ENCODE peak calls at places on chromosomes 7 and 10, in four cellular contexts. One of them, this sample, is unnamed.

GRCh38 chr10:112588225-112588990 is 141.4 kb downstream of the VTI1A start:
- DNase-seq in Peyer's patch: no peak
- DNase-seq in IMR-90: peak
- DNase-seq in thoracic aorta: no peak
- DNase-seq in this sample: no peak

GRCh38 chr7:158052381-158053095 is 535.1 kb downstream of the PTPRN2 start:
- DNase-seq in thoracic aorta: no peak
- DNase-seq in Peyer's patch: peak
- DNase-seq in IMR-90: no peak
- DNase-seq in this sample: no peak

GRCh38 chr10:129078322-129078721 is 388.7 kb upstream of the MGMT start:
- DNase-seq in Peyer's patch: no peak
- DNase-seq in IMR-90: no peak
- DNase-seq in thoracic aorta: no peak
- DNase-seq in this sample: no peak

GRCh38 chr10:8815969-8816368 is 761.5 kb downstream of the GATA3 start:
- DNase-seq in thoracic aorta: no peak
- DNase-seq in IMR-90: no peak
- DNase-seq in Peyer's patch: no peak
- DNase-seq in this sample: no peak

GRCh38 chr7:73623798-73624668 is at the start of gene MLXIPL:
- DNase-seq in IMR-90: no peak
- DNase-seq in thoracic aorta: peak
- DNase-seq in Peyer's patch: peak
- DNase-seq in this sample: no peak

GRCh38 chr10:70835895-70836294 is 20.1 kb downstream of the SGPL1 start:
- DNase-seq in thoracic aorta: no peak
- DNase-seq in Peyer's patch: no peak
- DNase-seq in IMR-90: peak
- DNase-seq in this sample: no peak

GRCh38 chr10:31147220-31147608 is 115.5 kb upstream of the ZNF438 start:
- DNase-seq in IMR-90: peak
- DNase-seq in Peyer's patch: no peak
- DNase-seq in thoracic aorta: no peak
- DNase-seq in this sample: no peak

GRCh38 chr10:78429994-78430393 is 396.3 kb downstream of the RPS24 start:
- DNase-seq in IMR-90: no peak
- DNase-seq in Peyer's patch: no peak
- DNase-seq in thoracic aorta: no peak
- DNase-seq in this sample: no peak

GRCh38 chr10:100723180-100723579 is 22.2 kb upstream of the PAX2 start:
- DNase-seq in thoracic aorta: no peak
- DNase-seq in IMR-90: no peak
- DNase-seq in Peyer's patch: peak
- DNase-seq in this sample: no peak

GRCh38 chr7:1232623-1233327 is at the start of gene UNCX:
- DNase-seq in Peyer's patch: no peak
- DNase-seq in IMR-90: no peak
- DNase-seq in thoracic aorta: no peak
- DNase-seq in this sample: no peak

GRCh38 chr7:69564454-69565417 is 33.5 kb upstream of the AUTS2 start:
- DNase-seq in IMR-90: no peak
- DNase-seq in thoracic aorta: no peak
- DNase-seq in Peyer's patch: no peak
- DNase-seq in this sample: no peak

GRCh38 chr7:42314696-42315095 is 77.7 kb upstream of the GLI3 start:
- DNase-seq in IMR-90: no peak
- DNase-seq in thoracic aorta: no peak
- DNase-seq in Peyer's patch: no peak
- DNase-seq in this sample: no peak

GRCh38 chr7:29345590-29345989 is 151.0 kb downstream of the CHN2 start:
- DNase-seq in IMR-90: no peak
- DNase-seq in Peyer's patch: peak
- DNase-seq in thoracic aorta: no peak
- DNase-seq in this sample: peak

GRCh38 chr7:84637568-84638338 is 443.2 kb upstream of the SEMA3A start:
- DNase-seq in thoracic aorta: no peak
- DNase-seq in Peyer's patch: no peak
- DNase-seq in IMR-90: peak
- DNase-seq in this sample: no peak

GRCh38 chr7:84642611-84643010 is 448.0 kb upstream of the SEMA3A start:
- DNase-seq in Peyer's patch: no peak
- DNase-seq in thoracic aorta: no peak
- DNase-seq in IMR-90: no peak
- DNase-seq in this sample: no peak

GRCh38 chr7:84638339-84638697 is 443.7 kb upstream of the SEMA3A start:
- DNase-seq in Peyer's patch: no peak
- DNase-seq in thoracic aorta: no peak
- DNase-seq in IMR-90: no peak
- DNase-seq in this sample: no peak

DNA sequence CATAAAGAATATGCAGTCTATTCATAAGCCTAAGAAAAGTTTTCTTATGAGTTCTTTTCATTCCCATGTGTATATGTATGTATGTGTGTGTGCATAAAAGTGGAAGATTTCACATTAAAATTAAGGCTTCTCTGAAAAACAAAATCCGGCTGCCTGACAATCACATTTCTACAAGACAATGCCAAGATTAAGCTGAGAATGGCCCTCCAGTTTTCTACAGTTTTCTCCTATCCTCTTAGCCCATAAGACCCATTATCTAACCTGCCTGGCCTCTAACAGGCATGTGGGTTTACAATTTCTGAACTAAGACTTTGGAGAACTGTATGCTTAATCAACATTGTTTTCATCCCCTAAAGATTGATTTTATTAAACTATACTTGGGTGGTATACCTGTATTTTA is 446.0 kb upstream of the SEMA3A start:
- DNase-seq in thoracic aorta: no peak
- DNase-seq in Peyer's patch: no peak
- DNase-seq in IMR-90: no peak
- DNase-seq in this sample: no peak
- H3K4me3 ChIP-seq in thoracic aorta: no peak
- H3K4me3 ChIP-seq in Peyer's patch: no peak
- H3K4me3 ChIP-seq in IMR-90: no peak
- H3K4me3 ChIP-seq in this sample: no peak

GRCh38 chr7:45112648-45113047 is 1.2 kb upstream of the TBRG4 start:
- DNase-seq in IMR-90: peak
- DNase-seq in Peyer's patch: no peak
- DNase-seq in thoracic aorta: no peak
- DNase-seq in this sample: no peak
- H3K27ac ChIP-seq in IMR-90: no peak
- H3K27ac ChIP-seq in Peyer's patch: no peak
- H3K27ac ChIP-seq in thoracic aorta: peak
- H3K27ac ChIP-seq in this sample: peak

GRCh38 chr7:139571190-139571589 is 47.7 kb downstream of the CLEC2L start:
- DNase-seq in Peyer's patch: no peak
- DNase-seq in thoracic aorta: no peak
- DNase-seq in IMR-90: no peak
- DNase-seq in this sample: peak

GRCh38 chr7:139568813-139569490 is 45.5 kb downstream of the CLEC2L start:
- DNase-seq in IMR-90: no peak
- DNase-seq in thoracic aorta: no peak
- DNase-seq in Peyer's patch: no peak
- DNase-seq in this sample: peak

GRCh38 chr7:139570626-139571025 is 47.1 kb downstream of the CLEC2L start:
- DNase-seq in thoracic aorta: no peak
- DNase-seq in IMR-90: no peak
- DNase-seq in Peyer's patch: no peak
- DNase-seq in this sample: no peak

GRCh38 chr7:139571651-139572050 is 48.2 kb downstream of the CLEC2L start:
- DNase-seq in IMR-90: no peak
- DNase-seq in thoracic aorta: no peak
- DNase-seq in Peyer's patch: no peak
- DNase-seq in this sample: peak

DNA sequence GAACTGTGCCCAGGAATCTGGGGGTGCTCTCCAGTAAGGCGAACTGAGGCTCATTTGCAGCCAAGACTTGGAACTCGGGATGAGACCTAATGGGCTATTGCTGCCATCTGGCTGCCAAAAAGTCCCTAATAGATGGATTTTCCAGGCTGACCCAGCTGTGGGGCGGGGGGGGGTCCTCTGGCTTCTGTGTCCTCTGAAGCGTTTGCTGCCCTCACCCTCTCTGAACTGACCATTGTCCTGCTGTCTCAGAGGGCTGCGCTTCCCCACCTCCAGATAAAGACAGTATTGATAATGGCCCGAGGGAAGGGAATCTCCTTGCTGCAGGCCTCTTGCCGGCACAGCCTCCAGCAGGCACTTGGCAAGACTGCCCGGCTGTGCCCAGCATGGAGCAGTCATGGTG is 46.6 kb downstream of the CLEC2L start:
- DNase-seq in IMR-90: no peak
- DNase-seq in Peyer's patch: no peak
- DNase-seq in thoracic aorta: no peak
- DNase-seq in this sample: no peak
- TF ChIP-seq CTCF in IMR-90: peak
- TF ChIP-seq CTCF in Peyer's patch: no peak
- TF ChIP-seq CTCF in thoracic aorta: no peak
- TF ChIP-seq CTCF in this sample: no peak

DNA sequence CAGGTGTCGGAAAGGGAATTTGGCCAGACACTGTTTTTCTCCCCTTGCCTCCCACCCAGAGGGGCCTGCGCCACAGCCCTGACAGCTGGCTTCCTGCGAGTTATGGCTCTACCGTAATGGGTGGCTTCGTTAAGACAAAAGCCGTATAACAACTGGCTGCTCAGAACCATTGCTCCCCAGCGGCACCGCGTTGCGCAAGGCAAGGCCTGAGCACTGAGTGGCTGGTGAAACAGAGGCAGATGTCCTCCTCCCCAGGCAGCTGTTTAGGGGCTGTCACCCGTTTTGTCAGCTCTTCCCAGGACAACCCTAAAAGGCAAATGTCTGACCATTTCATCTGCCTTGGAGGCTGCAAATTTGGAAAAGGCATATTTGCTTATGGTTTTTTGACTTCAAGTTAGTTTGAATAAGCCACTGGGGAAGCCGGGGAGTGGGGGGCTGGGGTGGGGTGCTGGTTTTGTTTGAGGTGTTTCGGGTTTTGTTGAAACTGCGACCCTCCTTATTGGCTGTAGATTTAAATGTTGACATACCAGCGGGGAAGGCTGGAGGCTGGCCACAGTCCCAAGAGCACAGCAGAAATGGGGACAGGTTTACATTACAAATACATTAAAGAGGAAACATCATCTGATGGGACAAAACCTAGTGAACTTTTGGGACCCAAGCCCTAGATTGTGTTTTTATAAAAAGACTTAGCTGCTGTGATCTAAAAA is 681 bp upstream of the SPOCK2 start:
- DNase-seq in Peyer's patch: peak
- DNase-seq in thoracic aorta: no peak
- DNase-seq in IMR-90: no peak
- DNase-seq in this sample: no peak
- H3K4me3 ChIP-seq in Peyer's patch: no peak
- H3K4me3 ChIP-seq in thoracic aorta: peak
- H3K4me3 ChIP-seq in IMR-90: no peak
- H3K4me3 ChIP-seq in this sample: no peak

DNA sequence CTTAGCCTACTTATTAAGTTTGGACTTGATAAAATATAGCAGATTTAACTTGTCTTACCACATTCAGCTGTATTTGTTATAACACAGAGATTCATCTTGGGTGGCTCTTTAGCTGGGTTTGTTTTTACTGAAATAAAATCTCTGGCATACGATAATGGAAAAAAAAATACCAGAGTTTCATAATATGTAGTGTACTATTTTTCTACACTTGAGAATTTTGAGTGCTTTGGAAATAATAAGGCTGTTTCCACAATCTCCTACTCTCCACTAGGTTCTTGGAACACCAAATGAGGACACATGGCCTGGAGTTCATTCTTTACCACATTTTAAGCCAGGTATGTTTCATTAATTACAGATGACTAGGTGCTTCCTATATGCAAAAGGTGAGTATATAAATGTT is 218.6 kb upstream of the FZD1 start:
- DNase-seq in thoracic aorta: no peak
- DNase-seq in Peyer's patch: no peak
- DNase-seq in IMR-90: no peak
- DNase-seq in this sample: no peak
- H3K27ac ChIP-seq in thoracic aorta: peak
- H3K27ac ChIP-seq in Peyer's patch: no peak
- H3K27ac ChIP-seq in IMR-90: no peak
- H3K27ac ChIP-seq in this sample: no peak

DNA sequence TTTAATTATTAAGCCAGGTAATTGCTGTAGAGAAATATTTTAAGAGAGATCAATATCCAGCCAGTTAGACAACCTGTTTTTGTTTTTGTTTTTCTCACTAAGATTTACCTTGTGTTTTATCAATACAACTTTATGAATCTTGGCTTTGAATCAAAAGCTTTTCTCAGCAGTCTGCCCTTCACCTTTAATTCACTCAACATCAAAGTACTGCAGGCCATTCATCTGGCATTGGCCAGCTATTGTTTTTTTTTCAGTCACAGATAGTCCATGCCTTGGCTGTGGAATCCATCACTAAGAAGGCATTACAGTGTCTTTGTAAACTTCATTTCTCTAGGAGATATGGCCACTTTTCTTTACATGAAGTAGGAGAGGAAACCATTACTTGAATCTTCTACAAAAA is 20.2 kb downstream of the SGCE start:
- DNase-seq in Peyer's patch: no peak
- DNase-seq in thoracic aorta: no peak
- DNase-seq in IMR-90: no peak
- DNase-seq in this sample: no peak
- TF ChIP-seq CTCF in Peyer's patch: no peak
- TF ChIP-seq CTCF in thoracic aorta: no peak
- TF ChIP-seq CTCF in IMR-90: no peak
- TF ChIP-seq CTCF in this sample: no peak

This sample was measured in ascending aorta.